ENCODE peak calls at places on chromosomes 2 and 18, in ten cellular contexts. X is ovary, C is heart right ventricle, Q is astrocyte of the spinal cord, D is cardiac muscle cell, L is mesenchymal stem cell, J is AG04449, Y is AG10803, K is A549, E is lung. P is an unnamed sample.

GRCh38 chr2:196481323-196481695 is 158.2 kb upstream of the CCDC150 start:
- DNase-seq in Q (peak), X (no peak), C (no peak), L (peak), E (no peak), J (peak), D (peak), Y (peak), K (no peak), P (no peak)

GRCh38 chr18:40612356-40612755 is 1342.7 kb upstream of the PIK3C3 start:
- DNase-seq in E (no peak), Q (no peak), K (no peak), L (no peak), X (no peak), J (no peak), C (no peak), D (no peak), Y (no peak), P (no peak)

GRCh38 chr2:20994130-20994529 is 49.7 kb downstream of the APOB start:
- DNase-seq in Q (no peak), K (no peak), X (no peak), J (no peak), D (no peak), L (no peak), E (no peak), Y (no peak), C (no peak), P (no peak)

GRCh38 chr2:206700141-206700540 is 18.1 kb downstream of the DYTN start:
- DNase-seq in C (no peak), X (no peak), D (peak), J (no peak), K (no peak), L (no peak), E (no peak), Q (no peak), Y (no peak), P (no peak)

GRCh38 chr2:105793230-105793975 is 48.7 kb downstream of the NCK2 start:
- DNase-seq in Y (no peak), C (no peak), J (no peak), Q (no peak), K (no peak), L (no peak), D (no peak), E (no peak), X (no peak), P (no peak)

GRCh38 chr2:190563109-190563508 is 28.6 kb upstream of the NEMP2 start:
- DNase-seq in K (no peak), J (no peak), Y (no peak), Q (no peak), C (no peak), X (no peak), E (no peak), D (no peak), L (no peak), P (no peak)

GRCh38 chr2:47043142-47043890 is 111.8 kb downstream of the STPG4 start:
- DNase-seq in L (peak), X (peak), C (peak), Q (peak), J (no peak), E (peak), D (peak), K (peak), Y (peak), P (peak)

GRCh38 chr2:6590442-6590841 is 275.3 kb downstream of the CMPK2 start:
- DNase-seq in D (no peak), L (no peak), X (no peak), E (no peak), J (no peak), Q (no peak), Y (no peak), K (no peak), C (no peak), P (no peak)

GRCh38 chr18:52822160-52822559 is 482.2 kb downstream of the DCC start:
- DNase-seq in D (no peak), J (no peak), K (no peak), Y (no peak), L (no peak), Q (no peak), C (no peak), E (no peak), X (no peak), P (no peak)

GRCh38 chr2:127771756-127772155 is 39.2 kb downstream of the WDR33 start:
- DNase-seq in D (peak), J (no peak), E (no peak), Q (peak), C (no peak), L (peak), K (peak), Y (peak), X (no peak), P (no peak)

GRCh38 chr2:46230115-46230571 is 67.1 kb upstream of the EPAS1 start:
- DNase-seq in Q (peak), X (no peak), D (no peak), K (peak), J (no peak), E (no peak), L (no peak), Y (no peak), C (peak), P (peak)

GRCh38 chr2:226721541-226721940 is 78.1 kb downstream of the IRS1 start:
- DNase-seq in X (peak), Y (peak), K (no peak), Q (no peak), D (peak), L (no peak), C (peak), E (no peak), J (no peak), P (peak)

GRCh38 chr2:98515571-98515927 is 70.9 kb downstream of the INPP4A start:
- DNase-seq in L (no peak), D (no peak), Y (no peak), C (no peak), Q (no peak), K (no peak), J (no peak), E (no peak), X (no peak), P (no peak)

GRCh38 chr2:85998071-85998991 is 107.4 kb downstream of the POLR1A start:
- DNase-seq in J (peak), Y (peak), K (no peak), Q (peak), D (peak), E (peak), L (peak), C (peak), X (peak), P (peak)

GRCh38 chr2:207251573-207252192 is 85.9 kb upstream of the KLF7 start:
- DNase-seq in K (no peak), J (no peak), L (peak), X (no peak), E (no peak), Q (no peak), D (no peak), Y (no peak), C (no peak), P (no peak)

GRCh38 chr18:55396979-55397378 is 191.0 kb downstream of the TCF4 start:
- DNase-seq in Y (no peak), J (no peak), K (no peak), C (no peak), E (no peak), D (no peak), X (no peak), L (no peak), Q (no peak), P (no peak)

GRCh38 chr2:54503192-54503591 is 47.1 kb downstream of the SPTBN1 start:
- DNase-seq in E (no peak), Q (no peak), J (no peak), X (no peak), D (peak), K (peak), Y (no peak), C (no peak), L (no peak), P (no peak)

GRCh38 chr2:641501-642430 is 35.4 kb downstream of the TMEM18 start:
- DNase-seq in X (no peak), J (no peak), C (no peak), Q (no peak), Y (no peak), E (peak), D (no peak), K (no peak), L (no peak), P (no peak)

GRCh38 chr18:13380671-13381070 is 162.1 kb downstream of the LDLRAD4 start:
- DNase-seq in X (no peak), J (no peak), E (no peak), C (no peak), L (no peak), Y (no peak), K (no peak), Q (peak), D (no peak), P (no peak)

GRCh38 chr18:13381331-13381730 is 162.8 kb downstream of the LDLRAD4 start:
- DNase-seq in D (no peak), X (no peak), Y (no peak), K (no peak), E (no peak), L (no peak), Q (no peak), J (no peak), C (no peak), P (no peak)

GRCh38 chr18:13382683-13382989 is 164.1 kb downstream of the LDLRAD4 start:
- DNase-seq in L (no peak), D (no peak), Q (no peak), X (no peak), Y (no peak), K (no peak), C (no peak), E (no peak), J (no peak), P (no peak)

GRCh38 chr18:13382990-13383821 is 164.6 kb downstream of the LDLRAD4 start:
- DNase-seq in K (no peak), Y (no peak), X (no peak), D (no peak), Q (no peak), C (no peak), L (no peak), J (no peak), E (no peak), P (no peak)

GRCh38 chr18:13381907-13382682 is 163.5 kb downstream of the LDLRAD4 start:
- DNase-seq in Q (peak), E (peak), D (peak), L (peak), C (peak), Y (peak), J (no peak), X (peak), K (peak), P (peak)
- H3K4me3 ChIP-seq in Q (no peak), E (no peak), D (no peak), L (no peak), C (peak), Y (peak), J (peak), X (peak), K (no peak), P (peak)

GRCh38 chr18:43013489-43013888 is 102.0 kb downstream of the RIT2 start:
- DNase-seq in C (no peak), E (no peak), L (peak), K (no peak), D (peak), J (no peak), Y (no peak), Q (peak), X (no peak), P (no peak)
- H3K4me3 ChIP-seq in C (no peak), E (no peak), L (no peak), K (no peak), D (no peak), J (no peak), Y (no peak), Q (no peak), X (no peak), P (no peak)

DNA sequence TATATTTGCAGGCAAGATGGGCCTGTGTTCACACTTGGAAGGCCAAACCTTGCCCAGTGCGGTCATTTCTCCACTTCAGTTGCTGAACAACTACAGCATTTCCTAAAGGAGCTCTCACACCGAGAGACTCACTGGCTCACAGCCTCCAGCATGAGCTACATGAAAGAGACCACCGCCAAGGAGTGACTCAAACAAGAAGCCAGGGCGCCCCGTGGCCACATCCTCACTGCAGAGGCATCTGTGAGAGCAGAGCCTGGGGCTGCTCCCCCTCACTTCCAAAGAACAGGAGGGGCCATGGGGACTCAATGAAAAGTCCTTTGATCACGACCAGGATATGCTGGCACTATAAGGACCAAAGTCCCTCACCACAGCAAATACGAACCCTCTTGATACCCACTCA is 50.0 kb downstream of the TMEM163 start:
- DNase-seq in C (no peak), L (no peak), Q (peak), E (peak), X (no peak), J (no peak), K (no peak), D (no peak), Y (no peak), P (no peak)
- H3K4me3 ChIP-seq in C (no peak), L (no peak), Q (no peak), E (no peak), X (no peak), J (no peak), K (no peak), D (no peak), Y (no peak), P (no peak)

GRCh38 chr2:101063753-101064502 is 61.8 kb downstream of the RPL31 start:
- DNase-seq in Q (peak), L (peak), E (no peak), C (no peak), X (no peak), Y (peak), K (peak), D (peak), J (peak), P (no peak)

GRCh38 chr2:101063352-101063751 is 61.3 kb downstream of the RPL31 start:
- DNase-seq in J (peak), L (peak), X (no peak), Q (peak), D (peak), C (no peak), Y (peak), E (no peak), K (no peak), P (no peak)

GRCh38 chr2:101064505-101064867 is 62.4 kb downstream of the RPL31 start:
- DNase-seq in L (no peak), Y (no peak), K (no peak), Q (no peak), X (no peak), D (no peak), J (no peak), E (no peak), C (no peak), P (no peak)

DNA sequence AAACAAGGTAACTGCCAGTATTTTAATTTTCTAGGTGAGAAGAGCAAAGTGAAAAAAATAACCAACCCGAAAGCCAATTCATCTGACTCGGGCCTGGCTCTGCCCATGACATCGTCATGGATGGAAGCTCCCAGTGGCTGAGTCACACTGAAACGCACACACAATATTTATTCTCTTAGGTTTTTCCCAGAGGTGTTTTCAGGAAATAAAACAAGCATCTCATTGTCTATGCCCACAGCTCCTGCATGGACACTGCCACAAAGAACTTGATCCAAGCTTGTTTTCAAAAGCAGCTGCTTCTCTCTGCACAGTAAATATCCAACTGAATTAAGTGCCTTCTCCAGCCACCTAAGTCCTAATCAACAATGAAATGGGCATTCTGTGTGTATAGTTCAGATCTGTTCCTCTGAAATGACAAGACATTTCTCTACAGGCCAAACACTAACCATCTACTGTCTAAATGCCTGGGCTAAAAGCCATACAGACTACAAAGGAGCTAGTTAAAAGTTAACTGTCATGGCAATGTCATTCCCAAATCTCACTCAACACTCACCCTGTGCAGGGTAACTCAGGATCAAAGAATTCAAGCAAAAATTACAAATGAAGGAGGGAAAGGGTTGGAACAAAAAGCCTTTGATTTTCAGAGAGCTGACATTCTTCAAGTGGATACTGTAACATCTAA is 62.9 kb downstream of the RPL31 start:
- DNase-seq in J (no peak), K (peak), Q (peak), L (peak), Y (peak), C (no peak), X (no peak), E (no peak), D (peak), P (no peak)
- H3K4me3 ChIP-seq in J (no peak), K (peak), Q (no peak), L (no peak), Y (no peak), C (no peak), X (no peak), E (no peak), D (no peak), P (no peak)

GRCh38 chr2:235391964-235392615 is 101.8 kb upstream of the AGAP1 start:
- DNase-seq in D (no peak), K (no peak), Q (no peak), Y (no peak), E (no peak), L (no peak), J (no peak), X (no peak), C (no peak), P (no peak)

GRCh38 chr2:235394278-235394828 is 99.5 kb upstream of the AGAP1 start:
- DNase-seq in Y (peak), X (no peak), D (peak), C (no peak), J (no peak), L (peak), Q (peak), K (peak), E (no peak), P (no peak)

GRCh38 chr2:235390816-235391194 is 103.0 kb upstream of the AGAP1 start:
- DNase-seq in E (no peak), Q (no peak), J (no peak), L (no peak), K (no peak), D (no peak), C (no peak), Y (no peak), X (no peak), P (no peak)

GRCh38 chr2:235389626-235390025 is 104.2 kb upstream of the AGAP1 start:
- DNase-seq in Y (no peak), Q (no peak), J (no peak), L (no peak), E (no peak), K (no peak), X (no peak), C (no peak), D (no peak), P (no peak)

DNA sequence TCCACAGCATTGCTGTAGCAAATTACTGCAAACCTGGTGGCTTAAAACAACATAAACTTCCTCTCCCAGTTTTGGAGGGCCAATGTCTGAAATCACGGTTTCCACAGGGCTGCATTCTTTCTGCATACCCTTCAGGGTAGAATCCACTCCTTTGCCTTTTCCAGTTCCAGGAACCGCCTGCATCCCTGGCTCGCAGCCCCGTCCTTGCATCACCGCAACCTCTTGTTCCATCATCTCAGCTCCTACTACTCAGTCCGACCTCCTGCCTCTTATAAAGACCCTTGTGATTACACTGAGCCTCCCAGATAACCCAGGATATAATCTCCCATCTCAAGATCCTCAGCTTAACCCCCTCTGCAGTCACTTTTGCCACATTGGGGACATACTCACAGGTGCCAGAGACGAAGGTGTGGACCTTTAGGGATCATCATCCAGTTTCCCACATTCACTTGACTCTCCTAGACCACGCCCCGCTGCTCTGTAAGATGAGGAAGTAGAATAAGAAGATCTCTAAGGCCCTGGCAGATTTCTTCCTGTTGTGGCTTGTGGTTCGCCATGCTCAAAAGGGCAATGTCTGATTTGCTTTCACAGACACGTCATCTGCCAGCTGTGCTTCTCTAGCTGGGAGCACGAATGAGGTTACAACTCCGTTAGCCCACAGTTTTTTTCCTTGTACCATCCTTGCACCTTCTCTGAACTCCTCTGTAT is 103.6 kb upstream of the AGAP1 start:
- DNase-seq in E (no peak), K (peak), J (no peak), C (no peak), Y (peak), Q (peak), L (no peak), X (no peak), D (peak), P (no peak)
- H3K4me3 ChIP-seq in E (no peak), K (no peak), J (no peak), C (no peak), Y (no peak), Q (no peak), L (no peak), X (no peak), D (no peak), P (no peak)

GRCh38 chr2:134146620-134147019 is 107.3 kb upstream of the MGAT5 start:
- DNase-seq in J (peak), L (peak), K (no peak), Y (peak), Q (peak), E (no peak), D (no peak), C (no peak), X (no peak), P (no peak)
- H3K4me3 ChIP-seq in J (no peak), L (no peak), K (no peak), Y (no peak), Q (no peak), E (no peak), D (no peak), C (no peak), X (no peak), P (no peak)

DNA sequence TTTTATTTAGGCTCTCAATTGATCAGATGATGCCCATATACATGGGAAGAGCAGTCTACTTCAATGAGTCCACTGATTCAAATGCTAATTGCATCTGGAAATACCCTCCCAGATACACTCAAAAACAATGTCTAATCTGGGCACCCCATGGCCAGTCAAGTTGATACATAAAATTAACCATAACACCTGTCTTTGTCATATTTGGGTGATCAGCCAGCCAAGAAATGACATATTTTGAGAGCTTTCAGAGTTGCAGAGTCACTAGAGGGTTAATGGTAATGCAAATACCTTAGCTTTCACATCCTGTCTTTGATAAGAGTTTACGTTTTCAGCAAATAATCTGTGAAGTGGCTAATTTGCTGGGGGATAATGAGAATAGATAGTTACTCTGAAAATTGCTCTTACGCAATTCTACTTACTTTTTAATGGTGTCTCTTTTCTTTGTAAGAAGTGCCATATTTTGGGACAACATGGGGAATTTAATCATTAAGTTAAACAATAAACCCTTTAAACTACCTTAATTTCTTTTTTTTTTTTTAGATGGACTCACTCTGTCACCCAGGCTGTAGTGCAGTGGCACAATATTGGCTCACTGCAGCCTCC is 49.1 kb downstream of the CCDC195 start:
- DNase-seq in C (no peak), Q (no peak), Y (no peak), J (no peak), L (no peak), K (no peak), X (no peak), D (no peak), E (no peak), P (no peak)
- H3K4me3 ChIP-seq in C (no peak), Q (no peak), Y (no peak), J (no peak), L (no peak), K (no peak), X (no peak), D (no peak), E (no peak), P (no peak)